ENCODE peak calls at places on chromosomes 2 and 18, in ten cellular contexts. R, S, C, L, D, X, O, U, G and N are unnamed samples.

GRCh38 chr18:56650944-56651770 is at the start of gene WDR7:
- DNase-seq in R (peak; percentile 98), S (peak; percentile 98), C (peak; percentile 96), L (peak; percentile 94), D (peak; percentile 95), X (peak; percentile 97), O (peak; percentile 96), U (peak; percentile 97), G (peak; percentile 96), N (peak; percentile 93)

GRCh38 chr2:216648105-216648504 is 14.9 kb downstream of the IGFBP2 start:
- DNase-seq in R (peak; percentile 11), S (no peak), C (no peak), L (no peak), D (no peak), X (no peak), O (no peak), U (no peak), G (peak; percentile 57), N (no peak)

GRCh38 chr2:34105015-34105767 is 506.1 kb upstream of the FAM98A start:
- DNase-seq in R (no peak), S (no peak), C (no peak), L (no peak), D (no peak), X (no peak), O (no peak), U (no peak), G (peak; percentile 90), N (no peak)

GRCh38 chr18:74546751-74547530 is 12.6 kb downstream of the CNDP1 start:
- DNase-seq in R (no peak), S (no peak), C (peak; percentile 22), L (no peak), D (no peak), X (no peak), O (no peak), U (no peak), G (peak; percentile 46), N (peak; percentile 21)

GRCh38 chr18:35131387-35132283 is 90.4 kb downstream of the MAPRE2 start:
- DNase-seq in R (no peak), S (no peak), C (no peak), L (no peak), D (no peak), X (no peak), O (no peak), U (no peak), G (no peak), N (no peak)

GRCh38 chr2:54456526-54457325 is 599 bp downstream of the SPTBN1 start:
- DNase-seq in R (peak; percentile 74), S (no peak), C (peak; percentile 46), L (peak; percentile 42), D (no peak), X (peak; percentile 17), O (no peak), U (peak; percentile 79), G (peak; percentile 25), N (no peak)

GRCh38 chr18:35489913-35490490 is 7.8 kb downstream of the INO80C start:
- DNase-seq in R (no peak), S (no peak), C (no peak), L (no peak), D (no peak), X (peak; percentile 33), O (no peak), U (no peak), G (no peak), N (no peak)

GRCh38 chr2:10266133-10266620 is 36.5 kb upstream of the HPCAL1 start:
- DNase-seq in R (peak; percentile 6), S (no peak), C (peak; percentile 4), L (no peak), D (no peak), X (peak; percentile 4), O (no peak), U (no peak), G (peak; percentile 54), N (no peak)

GRCh38 chr2:134371041-134371440 is 117.2 kb downstream of the MGAT5 start:
- DNase-seq in R (no peak), S (no peak), C (no peak), L (no peak), D (no peak), X (no peak), O (peak; percentile 11), U (no peak), G (no peak), N (no peak)

GRCh38 chr2:39995005-39995732 is 216.1 kb upstream of the THUMPD2 start:
- DNase-seq in R (no peak), S (no peak), C (no peak), L (no peak), D (no peak), X (no peak), O (no peak), U (no peak), G (no peak), N (no peak)

GRCh38 chr2:219500135-219500534 is 1.4 kb downstream of the GMPPA start:
- DNase-seq in R (no peak), S (peak; percentile 1), C (no peak), L (no peak), D (no peak), X (no peak), O (no peak), U (peak; percentile 42), G (peak; percentile 24), N (no peak)

GRCh38 chr2:24676493-24676892 is 116.7 kb downstream of the PTRHD1 start:
- DNase-seq in R (no peak), S (no peak), C (no peak), L (no peak), D (no peak), X (no peak), O (no peak), U (no peak), G (peak; percentile 18), N (no peak)

GRCh38 chr2:74010087-74010541 is 25.4 kb downstream of the TET3 start:
- DNase-seq in R (peak; percentile 48), S (no peak), C (no peak), L (peak; percentile 36), D (peak; percentile 60), X (no peak), O (peak; percentile 97), U (no peak), G (peak; percentile 83), N (no peak)

GRCh38 chr2:132681766-132682165 is 11.8 kb upstream of the LYPD1 start:
- DNase-seq in R (no peak), S (no peak), C (no peak), L (no peak), D (no peak), X (no peak), O (no peak), U (no peak), G (peak; percentile 22), N (no peak)

GRCh38 chr2:96665083-96665569 is 22.6 kb downstream of the FER1L5 start:
- DNase-seq in R (no peak), S (no peak), C (peak; percentile 76), L (peak; percentile 27), D (no peak), X (no peak), O (peak; percentile 72), U (no peak), G (peak; percentile 89), N (peak; percentile 29)

GRCh38 chr18:46559946-46560670 is 96.9 kb downstream of the LOXHD1 start:
- DNase-seq in R (no peak), S (no peak), C (no peak), L (no peak), D (peak; percentile 78), X (no peak), O (no peak), U (no peak), G (no peak), N (no peak)

GRCh38 chr2:19933351-19933981 is 31.7 kb upstream of the TTC32 start:
- DNase-seq in R (no peak), S (no peak), C (no peak), L (no peak), D (no peak), X (no peak), O (no peak), U (no peak), G (peak; percentile 90), N (no peak)

DNA sequence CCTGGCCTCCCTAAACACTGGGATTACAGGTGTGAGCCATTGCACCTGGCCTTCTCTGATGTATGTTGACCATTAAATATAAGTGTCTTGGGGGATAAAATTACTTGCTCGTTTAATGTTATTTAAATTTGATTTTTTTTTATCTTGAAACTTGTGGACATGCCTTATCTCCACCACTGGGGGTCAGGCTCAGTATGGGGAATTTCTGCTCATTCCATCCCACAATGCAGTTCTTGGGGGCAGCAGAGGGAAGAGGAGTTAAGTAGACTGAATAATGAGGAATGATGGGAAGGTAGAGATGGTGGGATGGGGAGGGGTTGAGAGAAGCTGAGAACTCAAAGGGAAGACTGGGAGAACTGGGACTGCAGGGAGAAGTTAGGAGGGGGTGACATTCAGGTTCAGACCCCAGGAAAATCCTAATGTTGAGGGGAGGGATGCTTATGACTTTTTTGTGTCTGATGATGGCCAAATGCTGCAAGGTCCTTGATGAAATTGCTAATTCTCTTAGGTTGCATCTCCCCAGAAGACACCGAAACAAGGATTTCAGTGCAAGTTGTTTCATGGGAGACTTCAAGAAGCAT is 174.2 kb downstream of the MIB1 start:
- DNase-seq in R (no peak), S (no peak), C (no peak), L (no peak), D (no peak), X (peak; percentile 19), O (no peak), U (peak; percentile 77), G (peak; percentile 67), N (no peak)
- TF ChIP-seq CTCF in R (peak; percentile 46), S (no peak), C (peak; percentile 23), L (no peak), D (peak; percentile 28), X (peak; percentile 64), O (no peak), U (peak; percentile 83), G (peak; percentile 87), N (peak; percentile 5)

DNA sequence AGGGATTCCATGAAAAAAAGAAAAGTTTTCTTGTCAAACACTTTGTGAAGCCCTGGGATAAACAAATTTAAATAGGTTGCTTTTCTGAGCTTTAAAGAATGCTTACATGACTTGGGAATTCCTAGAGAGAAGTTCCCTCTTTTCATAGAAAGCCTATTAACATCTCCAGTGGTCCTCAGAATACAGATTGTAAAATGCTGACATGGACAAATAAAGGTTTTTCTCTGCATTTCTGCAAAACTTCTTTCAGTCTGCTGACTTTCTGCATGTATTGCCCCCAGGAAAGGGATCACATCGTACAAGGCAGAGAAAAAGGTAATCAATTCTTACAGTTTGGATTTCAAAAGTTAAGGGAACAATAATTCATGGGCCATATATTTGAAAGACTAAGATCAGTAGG is 20.6 kb downstream of the ZNF385B start:
- DNase-seq in R (no peak), S (no peak), C (no peak), L (no peak), D (no peak), X (no peak), O (no peak), U (no peak), G (no peak), N (no peak)
- H3K36me3 ChIP-seq in R (no peaks in the 10 kb centered on the region), S (no peaks in the 10 kb centered on the region), C (no peaks in the 10 kb centered on the region), L (no peaks in the 10 kb centered on the region), D (no peaks in the 10 kb centered on the region), X (no peaks in the 10 kb centered on the region), O (no peaks in the 10 kb centered on the region), U (no peaks in the 10 kb centered on the region), G (no peaks in the 10 kb centered on the region), N (no peaks in the 10 kb centered on the region)

GRCh38 chr2:85506768-85507181 is 32.2 kb upstream of the MAT2A start:
- DNase-seq in R (no peak), S (no peak), C (no peak), L (no peak), D (no peak), X (no peak), O (no peak), U (no peak), G (no peak), N (no peak)
- H3K4me1 ChIP-seq in R (no peaks in the 10 kb centered on the region), S (no peaks in the 10 kb centered on the region), C (peaks cover 6% of the 10 kb centered on the region), L (peaks cover 7% of the 10 kb centered on the region), D (peaks cover 3% of the 10 kb centered on the region), X (peaks cover 14% of the 10 kb centered on the region), O (peaks cover 7% of the 10 kb centered on the region), U (no peaks in the 10 kb centered on the region), G (peaks cover 56% of the 10 kb centered on the region), N (no peaks in the 10 kb centered on the region)

GRCh38 chr2:205051417-205051816 is 506.1 kb downstream of the PARD3B start:
- DNase-seq in R (no peak), S (no peak), C (no peak), L (no peak), D (no peak), X (no peak), O (no peak), U (no peak), G (peak; percentile 12), N (no peak)
- TF ChIP-seq CTCF in R (no peak), S (no peak), C (no peak), L (no peak), D (no peak), X (no peak), O (no peak), U (peak; percentile 11), G (peak; percentile 51), N (no peak)